ENCODE peak calls at places on chromosomes 4 and X, in nine cellular contexts. C, N, T, M, A, G, J, Y and K are unnamed samples. For H3K27me3 and H3K9me3, the result is how much of the 10 kb centered on the place peaks cover.

GRCh38 chr4:3465698-3466671 is 2.9 kb downstream of the DOK7 start:
- DNase-seq in A (no peak), T (no peak), N (no peak), Y (peak), M (peak), J (peak), C (no peak), G (peak), K (no peak)

GRCh38 chr4:20347526-20347925 is 95.8 kb downstream of the SLIT2 start:
- DNase-seq in G (no peak), J (no peak), A (no peak), T (no peak), Y (no peak), M (no peak), C (no peak), N (no peak), K (no peak)

GRCh38 chr4:43835869-43836268 is 612.7 kb downstream of the KCTD8 start:
- DNase-seq in J (no peak), C (peak), N (no peak), G (no peak), Y (no peak), A (no peak), M (no peak), T (no peak), K (no peak)

GRCh38 chr4:124509151-124509550 is 203.4 kb downstream of the ANKRD50 start:
- DNase-seq in M (no peak), N (no peak), Y (no peak), A (no peak), T (no peak), J (no peak), G (no peak), C (no peak), K (no peak)

GRCh38 chrX:73563740-73564073 is 710 bp downstream of the CHIC1 start:
- DNase-seq in J (no peak), A (no peak), T (no peak), Y (no peak), M (no peak), N (no peak), G (no peak), C (peak), K (no peak)

GRCh38 chr4:100842856-100843255 is 325.0 kb upstream of the EMCN start:
- DNase-seq in M (no peak), T (no peak), Y (no peak), C (no peak), G (no peak), N (no peak), J (no peak), A (no peak), K (no peak)

GRCh38 chr4:87823741-87824140 is 9.0 kb upstream of the MEPE start:
- DNase-seq in C (no peak), N (no peak), J (no peak), G (no peak), Y (no peak), A (no peak), M (no peak), T (no peak), K (no peak)

GRCh38 chrX:38220024-38220935 is at the start of gene SRPX:
- DNase-seq in C (peak), N (peak), T (no peak), A (peak), J (peak), M (peak), Y (peak), G (peak), K (no peak)

GRCh38 chr4:29131304-29131703 is 1588.9 kb upstream of the PCDH7 start:
- DNase-seq in N (no peak), M (no peak), A (no peak), G (no peak), Y (no peak), J (no peak), C (no peak), T (no peak), K (no peak)

GRCh38 chr4:40322853-40323252 is 12.3 kb upstream of the CHRNA9 start:
- DNase-seq in N (no peak), M (no peak), Y (no peak), J (no peak), A (no peak), C (no peak), T (no peak), G (no peak), K (no peak)

GRCh38 chrX:40755291-40756249 is 20.2 kb upstream of the MED14 start:
- DNase-seq in G (no peak), T (no peak), A (no peak), M (no peak), Y (peak), N (no peak), J (peak), C (no peak), K (no peak)

GRCh38 chrX:22666441-22666840 is 333.3 kb upstream of the DDX53 start:
- DNase-seq in G (peak), A (no peak), Y (no peak), C (no peak), J (no peak), N (no peak), T (no peak), M (peak), K (no peak)

GRCh38 chr4:118823471-118823870 is 12.5 kb downstream of the SEC24D start:
- DNase-seq in J (no peak), A (peak), G (no peak), N (no peak), C (no peak), Y (no peak), M (no peak), T (no peak), K (no peak)

GRCh38 chr4:153809307-153809706 is 20.4 kb upstream of the SFRP2 start:
- DNase-seq in N (no peak), M (no peak), J (no peak), G (no peak), Y (no peak), T (no peak), A (no peak), C (peak), K (no peak)

GRCh38 chr4:15001248-15001824 is 945 bp upstream of the CPEB2 start:
- DNase-seq in A (peak), N (peak), C (peak), J (peak), G (peak), Y (peak), M (peak), T (peak), K (peak)

GRCh38 chrX:97168646-97169045 is 284.9 kb downstream of the RPA4 start:
- DNase-seq in N (no peak), G (no peak), Y (no peak), M (no peak), A (no peak), C (no peak), J (no peak), T (no peak), K (no peak)

GRCh38 chr4:55138367-55138766 is 13.0 kb upstream of the KDR start:
- DNase-seq in J (no peak), Y (no peak), C (no peak), T (no peak), A (no peak), M (no peak), G (no peak), N (no peak), K (no peak)

GRCh38 chrX:120559799-120560198 is 963 bp downstream of the CUL4B start:
- DNase-seq in J (no peak), M (no peak), Y (no peak), T (no peak), N (no peak), A (no peak), G (peak), C (no peak), K (no peak)

GRCh38 chrX:118360429-118361125 is 14.7 kb downstream of the WDR44 start:
- DNase-seq in Y (no peak), J (no peak), N (no peak), C (no peak), G (no peak), M (no peak), T (no peak), A (no peak), K (no peak)

GRCh38 chr4:7134737-7135388 is 57.5 kb upstream of the SORCS2 start:
- DNase-seq in T (no peak), A (peak), C (no peak), M (no peak), J (peak), Y (peak), N (peak), G (peak), K (peak)

GRCh38 chr4:53497446-53498069 is 93.7 kb downstream of the LNX1 start:
- DNase-seq in N (peak), G (peak), M (no peak), Y (peak), J (peak), T (no peak), C (no peak), A (no peak), K (peak)

GRCh38 chr4:61185288-61185687 is 14.8 kb upstream of the ADGRL3 start:
- DNase-seq in T (no peak), Y (no peak), A (no peak), G (no peak), J (no peak), M (no peak), N (no peak), C (no peak), K (no peak)

GRCh38 chr4:145618210-145618911 is 824 bp upstream of the MMAA start:
- DNase-seq in Y (peak), G (no peak), N (peak), A (no peak), J (no peak), T (no peak), C (peak), M (peak), K (no peak)

GRCh38 chr4:73573794-73574528 is 46.3 kb downstream of the RASSF6 start:
- DNase-seq in J (no peak), T (no peak), G (peak), C (peak), A (peak), Y (peak), N (peak), M (peak), K (peak)

GRCh38 chrX:134396174-134396573 is 63.8 kb upstream of the HPRT1 start:
- DNase-seq in C (peak), M (peak), J (no peak), A (no peak), N (no peak), T (no peak), Y (no peak), G (no peak), K (no peak)

GRCh38 chrX:152902502-152902820 is 4.6 kb downstream of the ZNF185 start:
- DNase-seq in T (no peak), M (no peak), Y (peak), G (no peak), C (no peak), J (no peak), A (no peak), N (no peak), K (no peak)

GRCh38 chr4:64784125-64784524 is 374.9 kb upstream of the TECRL start:
- DNase-seq in G (no peak), Y (no peak), J (no peak), N (no peak), C (no peak), A (no peak), T (no peak), M (no peak), K (no peak)

GRCh38 chr4:107094976-107095375 is 58.9 kb upstream of the DKK2 start:
- DNase-seq in T (no peak), A (no peak), M (no peak), C (no peak), J (no peak), N (no peak), G (no peak), Y (no peak), K (no peak)

GRCh38 chr4:2337896-2338295 is 76.0 kb upstream of the MXD4 start:
- DNase-seq in G (no peak), T (no peak), M (no peak), N (no peak), J (no peak), A (peak), C (no peak), Y (no peak), K (no peak)

GRCh38 chrX:13903405-13903804 is 86.5 kb upstream of the GPM6B start:
- DNase-seq in M (no peak), C (no peak), T (no peak), N (no peak), G (no peak), J (no peak), A (no peak), Y (no peak), K (no peak)

GRCh38 chr4:129358571-129358970 is 262.6 kb downstream of the C4orf33 start:
- DNase-seq in A (no peak), M (no peak), C (peak), N (no peak), T (no peak), G (no peak), J (no peak), Y (no peak), K (no peak)

GRCh38 chr4:145681956-145682355 is 2.0 kb downstream of the C4orf51 start:
- DNase-seq in M (no peak), N (no peak), Y (no peak), C (no peak), G (no peak), T (no peak), A (no peak), J (no peak), K (no peak)

GRCh38 chr4:142194905-142195304 is 558.5 kb downstream of the IL15 start:
- DNase-seq in C (no peak), M (no peak), A (no peak), T (no peak), Y (no peak), N (no peak), G (no peak), J (no peak), K (no peak)

GRCh38 chrX:47643926-47644325 is 6.4 kb downstream of the ELK1 start:
- DNase-seq in C (peak), T (no peak), Y (no peak), G (no peak), J (no peak), A (no peak), N (no peak), M (no peak), K (peak)

GRCh38 chr4:169663894-169664293 is 43.5 kb downstream of the CLCN3 start:
- DNase-seq in Y (no peak), J (no peak), G (no peak), T (no peak), N (no peak), A (no peak), M (no peak), C (no peak), K (no peak)

GRCh38 chr4:24211821-24212220 is 322.0 kb upstream of the PPARGC1A start:
- DNase-seq in C (no peak), G (no peak), A (no peak), T (no peak), M (no peak), J (no peak), N (no peak), Y (no peak), K (no peak)

DNA sequence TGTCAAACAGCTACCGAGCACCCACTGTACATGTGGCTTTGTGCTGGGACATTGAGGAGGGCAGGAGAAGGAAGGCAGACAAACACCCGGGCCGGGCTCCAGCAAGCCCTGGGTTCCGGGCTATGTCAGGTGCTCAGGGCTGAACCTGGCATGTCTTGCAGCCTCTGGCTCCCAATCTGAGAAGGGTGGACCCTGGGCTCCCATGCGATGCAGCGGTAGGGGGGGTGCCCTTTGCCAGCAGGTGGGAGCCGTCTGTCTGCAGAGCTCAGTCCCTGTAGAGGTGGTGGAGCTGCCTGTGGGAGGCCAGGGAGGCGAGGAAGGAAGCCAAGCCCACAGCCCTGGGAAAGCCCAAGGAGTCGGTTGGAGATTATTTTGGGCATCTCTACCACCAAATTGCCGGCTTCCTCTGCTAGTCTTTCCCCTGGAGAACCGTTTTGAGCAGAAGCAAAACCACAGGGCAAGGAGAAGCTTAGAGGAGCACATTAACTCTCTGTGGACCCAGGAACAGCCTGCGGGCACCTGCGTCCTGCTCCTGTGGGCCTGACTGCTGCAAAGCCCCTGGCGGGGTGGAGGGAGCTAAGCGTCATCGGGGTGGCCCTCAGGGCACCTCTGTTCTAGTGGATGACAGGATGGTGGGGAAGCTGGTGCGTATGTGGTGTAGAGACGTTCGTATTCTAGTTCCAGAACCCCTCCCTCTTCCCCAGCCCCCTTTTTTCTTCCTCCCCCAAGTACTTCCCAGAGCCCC is 10.3 kb downstream of the CPZ start:
- DNase-seq in C (no peak), J (no peak), Y (no peak), T (no peak), A (no peak), M (no peak), G (no peak), N (no peak), K (no peak)
- H3K27me3 ChIP-seq in C (half or more), J (half or more), Y (under half), T (under half), A (under half), M (under half), G (under half), N (under half), K (under half)

DNA sequence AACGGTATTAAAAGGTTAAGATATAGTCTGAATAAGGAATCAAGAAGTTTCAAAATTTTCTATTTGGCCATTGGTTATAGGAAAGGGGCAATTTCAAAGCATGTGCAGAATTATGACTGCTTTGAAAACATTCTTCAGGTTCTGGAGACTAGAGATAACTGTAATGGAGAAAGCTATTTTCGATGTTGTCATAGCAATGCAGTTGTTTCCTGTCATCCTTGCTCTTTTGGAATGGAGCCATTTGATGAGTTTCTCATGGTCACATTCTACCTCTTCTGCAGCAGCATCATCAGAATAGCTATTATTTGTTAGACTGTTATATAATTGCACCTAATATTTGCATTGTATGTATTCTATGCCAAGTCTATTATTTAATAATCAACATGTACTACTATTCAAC is 368.2 kb upstream of the NR3C2 start:
- DNase-seq in C (no peak), N (no peak), A (no peak), T (no peak), Y (no peak), G (no peak), M (no peak), J (no peak), K (no peak)
- H3K9me3 ChIP-seq in C (under half), N (under half), A (under half), T (under half), Y (under half), G (under half), M (under half), J (under half), K (under half)

GRCh38 chr4:108355523-108356208 is 186.9 kb upstream of the LEF1 start:
- DNase-seq in G (no peak), C (peak), Y (no peak), J (no peak), M (no peak), T (no peak), N (no peak), A (no peak), K (no peak)
- H3K27ac ChIP-seq in G (no peak), C (peak), Y (no peak), J (no peak), M (no peak), T (peak), N (no peak), A (no peak), K (no peak)

GRCh38 chr4:186733778-186734177 is 10.1 kb upstream of the FAT1 start:
- DNase-seq in T (no peak), G (no peak), N (no peak), C (no peak), Y (no peak), A (no peak), J (no peak), M (no peak), K (no peak)
- H3K27me3 ChIP-seq in T (under half), G (under half), N (under half), C (under half), Y (under half), A (under half), J (under half), M (under half), K (under half)

GRCh38 chr4:86613734-86614133 is 19.6 kb downstream of the PTPN13 start:
- DNase-seq in J (no peak), Y (no peak), G (no peak), T (no peak), A (no peak), M (no peak), N (no peak), C (no peak), K (no peak)
- H3K9me3 ChIP-seq in J (under half), Y (under half), G (under half), T (under half), A (under half), M (under half), N (under half), C (under half), K (under half)